ENCODE peak calls at places on chromosomes 3 and 15, in five cellular contexts. One of them, this sample, is unnamed.

GRCh38 chr15:66456211-66456610 is 41.4 kb downstream of the SNAPC5 start:
- DNase-seq in activated CD8-positive, alpha-beta memory T cell treated with anti-CD3 and anti-CD28 coated beads for 48 hours: no peak
- DNase-seq in natural killer cell: no peak
- DNase-seq in posterior cingulate gyrus: no peak
- DNase-seq in HT-29: no peak
- DNase-seq in this sample: no peak

GRCh38 chr3:117455782-117456181 is 746.2 kb downstream of the TUSC7 start:
- DNase-seq in activated CD8-positive, alpha-beta memory T cell treated with anti-CD3 and anti-CD28 coated beads for 48 hours: no peak
- DNase-seq in HT-29: no peak
- DNase-seq in natural killer cell: no peak
- DNase-seq in posterior cingulate gyrus: no peak
- DNase-seq in this sample: no peak

GRCh38 chr15:70596354-70597055 is 166.9 kb downstream of the UACA start:
- DNase-seq in posterior cingulate gyrus: no peak
- DNase-seq in natural killer cell: no peak
- DNase-seq in activated CD8-positive, alpha-beta memory T cell treated with anti-CD3 and anti-CD28 coated beads for 48 hours: no peak
- DNase-seq in HT-29: peak; percentile 75
- DNase-seq in this sample: peak; percentile 81

GRCh38 chr3:121488628-121489027 is 57.2 kb downstream of the POLQ start:
- DNase-seq in activated CD8-positive, alpha-beta memory T cell treated with anti-CD3 and anti-CD28 coated beads for 48 hours: no peak
- DNase-seq in HT-29: no peak
- DNase-seq in natural killer cell: no peak
- DNase-seq in posterior cingulate gyrus: no peak
- DNase-seq in this sample: no peak

GRCh38 chr3:70312336-70312735 is at the start of gene MDFIC2:
- DNase-seq in HT-29: no peak
- DNase-seq in posterior cingulate gyrus: no peak
- DNase-seq in natural killer cell: no peak
- DNase-seq in activated CD8-positive, alpha-beta memory T cell treated with anti-CD3 and anti-CD28 coated beads for 48 hours: no peak
- DNase-seq in this sample: no peak

GRCh38 chr15:88215249-88215648 is 41.3 kb downstream of the NTRK3 start:
- DNase-seq in posterior cingulate gyrus: no peak
- DNase-seq in natural killer cell: no peak
- DNase-seq in activated CD8-positive, alpha-beta memory T cell treated with anti-CD3 and anti-CD28 coated beads for 48 hours: no peak
- DNase-seq in HT-29: no peak
- DNase-seq in this sample: no peak

GRCh38 chr3:134317106-134317947 is 56.9 kb downstream of the AMOTL2 start:
- DNase-seq in activated CD8-positive, alpha-beta memory T cell treated with anti-CD3 and anti-CD28 coated beads for 48 hours: no peak
- DNase-seq in posterior cingulate gyrus: no peak
- DNase-seq in HT-29: no peak
- DNase-seq in natural killer cell: no peak
- DNase-seq in this sample: peak; percentile 41

GRCh38 chr15:60426870-60427528 is 29.2 kb upstream of the ANXA2 start:
- DNase-seq in posterior cingulate gyrus: no peak
- DNase-seq in natural killer cell: no peak
- DNase-seq in activated CD8-positive, alpha-beta memory T cell treated with anti-CD3 and anti-CD28 coated beads for 48 hours: no peak
- DNase-seq in HT-29: no peak
- DNase-seq in this sample: no peak

GRCh38 chr3:53312832-53313231 is 34.5 kb downstream of the DCP1A start:
- DNase-seq in HT-29: no peak
- DNase-seq in natural killer cell: no peak
- DNase-seq in posterior cingulate gyrus: no peak
- DNase-seq in activated CD8-positive, alpha-beta memory T cell treated with anti-CD3 and anti-CD28 coated beads for 48 hours: no peak
- DNase-seq in this sample: no peak

GRCh38 chr3:15342945-15343344 is 10.6 kb upstream of the SH3BP5 start:
- DNase-seq in natural killer cell: no peak
- DNase-seq in posterior cingulate gyrus: no peak
- DNase-seq in HT-29: no peak
- DNase-seq in activated CD8-positive, alpha-beta memory T cell treated with anti-CD3 and anti-CD28 coated beads for 48 hours: no peak
- DNase-seq in this sample: no peak

GRCh38 chr15:56176996-56177395 is 66.7 kb downstream of the RFX7 start:
- DNase-seq in natural killer cell: no peak
- DNase-seq in HT-29: no peak
- DNase-seq in posterior cingulate gyrus: no peak
- DNase-seq in activated CD8-positive, alpha-beta memory T cell treated with anti-CD3 and anti-CD28 coated beads for 48 hours: no peak
- DNase-seq in this sample: no peak

GRCh38 chr3:108118038-108118727 is 27.4 kb upstream of the CD47 start:
- DNase-seq in HT-29: no peak
- DNase-seq in activated CD8-positive, alpha-beta memory T cell treated with anti-CD3 and anti-CD28 coated beads for 48 hours: no peak
- DNase-seq in natural killer cell: no peak
- DNase-seq in posterior cingulate gyrus: no peak
- DNase-seq in this sample: no peak

GRCh38 chr15:59154268-59154667 is 49.3 kb downstream of the CCNB2 start:
- DNase-seq in posterior cingulate gyrus: no peak
- DNase-seq in HT-29: no peak
- DNase-seq in natural killer cell: no peak
- DNase-seq in activated CD8-positive, alpha-beta memory T cell treated with anti-CD3 and anti-CD28 coated beads for 48 hours: no peak
- DNase-seq in this sample: no peak

GRCh38 chr15:79282371-79283251 is at the start of gene ANKRD34C:
- DNase-seq in HT-29: no peak
- DNase-seq in posterior cingulate gyrus: peak; percentile 44
- DNase-seq in activated CD8-positive, alpha-beta memory T cell treated with anti-CD3 and anti-CD28 coated beads for 48 hours: no peak
- DNase-seq in natural killer cell: no peak
- DNase-seq in this sample: no peak

GRCh38 chr3:101518421-101518871 is 5.4 kb upstream of the SENP7 start:
- DNase-seq in HT-29: no peak
- DNase-seq in posterior cingulate gyrus: no peak
- DNase-seq in activated CD8-positive, alpha-beta memory T cell treated with anti-CD3 and anti-CD28 coated beads for 48 hours: peak; percentile 6
- DNase-seq in natural killer cell: no peak
- DNase-seq in this sample: no peak

GRCh38 chr15:91622676-91623342 is 230.7 kb upstream of the SLCO3A1 start:
- DNase-seq in natural killer cell: no peak
- DNase-seq in activated CD8-positive, alpha-beta memory T cell treated with anti-CD3 and anti-CD28 coated beads for 48 hours: no peak
- DNase-seq in HT-29: no peak
- DNase-seq in posterior cingulate gyrus: no peak
- DNase-seq in this sample: no peak

GRCh38 chr3:197256836-197257444 is 41.5 kb downstream of the DLG1 start:
- DNase-seq in posterior cingulate gyrus: no peak
- DNase-seq in activated CD8-positive, alpha-beta memory T cell treated with anti-CD3 and anti-CD28 coated beads for 48 hours: no peak
- DNase-seq in HT-29: peak; percentile 45
- DNase-seq in natural killer cell: no peak
- DNase-seq in this sample: peak; percentile 53

GRCh38 chr15:62059108-62059817 is 984 bp downstream of the VPS13C start:
- DNase-seq in activated CD8-positive, alpha-beta memory T cell treated with anti-CD3 and anti-CD28 coated beads for 48 hours: no peak
- DNase-seq in natural killer cell: no peak
- DNase-seq in posterior cingulate gyrus: no peak
- DNase-seq in HT-29: peak; percentile 49
- DNase-seq in this sample: no peak

GRCh38 chr3:69433016-69433937 is 47.4 kb upstream of the FRMD4B start:
- DNase-seq in HT-29: peak; percentile 59
- DNase-seq in posterior cingulate gyrus: no peak
- DNase-seq in activated CD8-positive, alpha-beta memory T cell treated with anti-CD3 and anti-CD28 coated beads for 48 hours: no peak
- DNase-seq in natural killer cell: no peak
- DNase-seq in this sample: no peak

GRCh38 chr3:129560931-129561594 is 18.1 kb downstream of the H1-8 start:
- DNase-seq in activated CD8-positive, alpha-beta memory T cell treated with anti-CD3 and anti-CD28 coated beads for 48 hours: no peak
- DNase-seq in HT-29: no peak
- DNase-seq in natural killer cell: no peak
- DNase-seq in posterior cingulate gyrus: no peak
- DNase-seq in this sample: no peak

GRCh38 chr3:150925751-150926201 is 20.5 kb upstream of the MINDY4B start:
- DNase-seq in activated CD8-positive, alpha-beta memory T cell treated with anti-CD3 and anti-CD28 coated beads for 48 hours: peak; percentile 26
- DNase-seq in posterior cingulate gyrus: peak; percentile 32
- DNase-seq in natural killer cell: peak; percentile 23
- DNase-seq in HT-29: peak; percentile 68
- DNase-seq in this sample: peak; percentile 49

This sample was measured in LoVo.